ENCODE peak calls at places on chromosomes 12 and 14, in ten cellular contexts. One of them, this sample, is unnamed.

GRCh38 chr14:92950193-92950540 is 27.2 kb downstream of the CHGA start:
- DNase-seq in hepatic stellate cell: no peak
- DNase-seq in brain microvascular endothelial cell: no peak
- DNase-seq in RPMI8226: no peak
- DNase-seq in sciatic nerve: no peak
- DNase-seq in posterior cingulate gyrus: no peak
- DNase-seq in fibroblast of pulmonary artery: no peak
- DNase-seq in HS-27A: no peak
- DNase-seq in naive thymus-derived CD8-positive, alpha-beta T cell: no peak
- DNase-seq in NCI-H69: no peak
- DNase-seq in this sample: no peak

GRCh38 chr14:90905531-90905930 is 89.3 kb upstream of the TTC7B start:
- DNase-seq in NCI-H69: no peak
- DNase-seq in RPMI8226: peak; percentile 2
- DNase-seq in naive thymus-derived CD8-positive, alpha-beta T cell: no peak
- DNase-seq in hepatic stellate cell: no peak
- DNase-seq in posterior cingulate gyrus: no peak
- DNase-seq in HS-27A: no peak
- DNase-seq in brain microvascular endothelial cell: no peak
- DNase-seq in sciatic nerve: no peak
- DNase-seq in fibroblast of pulmonary artery: no peak
- DNase-seq in this sample: no peak

GRCh38 chr12:66426696-66427095 is 124.4 kb downstream of the HELB start:
- DNase-seq in sciatic nerve: no peak
- DNase-seq in naive thymus-derived CD8-positive, alpha-beta T cell: no peak
- DNase-seq in brain microvascular endothelial cell: no peak
- DNase-seq in NCI-H69: no peak
- DNase-seq in HS-27A: no peak
- DNase-seq in posterior cingulate gyrus: no peak
- DNase-seq in fibroblast of pulmonary artery: no peak
- DNase-seq in hepatic stellate cell: no peak
- DNase-seq in RPMI8226: no peak
- DNase-seq in this sample: no peak

GRCh38 chr12:19771858-19772257 is 332.6 kb downstream of the AEBP2 start:
- DNase-seq in naive thymus-derived CD8-positive, alpha-beta T cell: no peak
- DNase-seq in RPMI8226: no peak
- DNase-seq in NCI-H69: no peak
- DNase-seq in posterior cingulate gyrus: no peak
- DNase-seq in hepatic stellate cell: peak; percentile 79
- DNase-seq in brain microvascular endothelial cell: peak; percentile 75
- DNase-seq in sciatic nerve: no peak
- DNase-seq in fibroblast of pulmonary artery: peak; percentile 86
- DNase-seq in HS-27A: peak; percentile 74
- DNase-seq in this sample: no peak

GRCh38 chr12:11553871-11554533 is 95.5 kb upstream of the ETV6 start:
- DNase-seq in fibroblast of pulmonary artery: peak; percentile 72
- DNase-seq in brain microvascular endothelial cell: peak; percentile 58
- DNase-seq in sciatic nerve: no peak
- DNase-seq in naive thymus-derived CD8-positive, alpha-beta T cell: peak; percentile 23
- DNase-seq in RPMI8226: peak; percentile 74
- DNase-seq in hepatic stellate cell: peak; percentile 68
- DNase-seq in HS-27A: no peak
- DNase-seq in posterior cingulate gyrus: peak; percentile 18
- DNase-seq in NCI-H69: peak; percentile 54
- DNase-seq in this sample: peak; percentile 79

GRCh38 chr12:2651061-2651965 is 143.5 kb upstream of the FKBP4 start:
- DNase-seq in sciatic nerve: no peak
- DNase-seq in posterior cingulate gyrus: no peak
- DNase-seq in HS-27A: no peak
- DNase-seq in naive thymus-derived CD8-positive, alpha-beta T cell: no peak
- DNase-seq in fibroblast of pulmonary artery: no peak
- DNase-seq in RPMI8226: no peak
- DNase-seq in NCI-H69: no peak
- DNase-seq in hepatic stellate cell: no peak
- DNase-seq in brain microvascular endothelial cell: no peak
- DNase-seq in this sample: no peak

GRCh38 chr14:21978184-21978998 is 304.8 kb upstream of the OR4E1 start:
- DNase-seq in sciatic nerve: no peak
- DNase-seq in brain microvascular endothelial cell: peak; percentile 18
- DNase-seq in RPMI8226: peak; percentile 34
- DNase-seq in HS-27A: no peak
- DNase-seq in fibroblast of pulmonary artery: peak; percentile 30
- DNase-seq in naive thymus-derived CD8-positive, alpha-beta T cell: peak; percentile 48
- DNase-seq in hepatic stellate cell: peak; percentile 15
- DNase-seq in posterior cingulate gyrus: no peak
- DNase-seq in NCI-H69: peak; percentile 44
- DNase-seq in this sample: peak; percentile 49

GRCh38 chr12:12717586-12718381 is 616 bp downstream of the CDKN1B start:
- DNase-seq in NCI-H69: peak; percentile 58
- DNase-seq in hepatic stellate cell: peak; percentile 32
- DNase-seq in HS-27A: no peak
- DNase-seq in fibroblast of pulmonary artery: no peak
- DNase-seq in naive thymus-derived CD8-positive, alpha-beta T cell: no peak
- DNase-seq in RPMI8226: peak; percentile 46
- DNase-seq in brain microvascular endothelial cell: no peak
- DNase-seq in posterior cingulate gyrus: no peak
- DNase-seq in sciatic nerve: no peak
- DNase-seq in this sample: no peak

GRCh38 chr12:105843989-105844768 is 294.6 kb downstream of the NUAK1 start:
- DNase-seq in hepatic stellate cell: no peak
- DNase-seq in RPMI8226: no peak
- DNase-seq in sciatic nerve: no peak
- DNase-seq in naive thymus-derived CD8-positive, alpha-beta T cell: no peak
- DNase-seq in HS-27A: no peak
- DNase-seq in fibroblast of pulmonary artery: no peak
- DNase-seq in posterior cingulate gyrus: peak; percentile 41
- DNase-seq in brain microvascular endothelial cell: no peak
- DNase-seq in NCI-H69: no peak
- DNase-seq in this sample: no peak

GRCh38 chr14:53946404-53947400 is 9.9 kb downstream of the BMP4 start:
- DNase-seq in NCI-H69: peak; percentile 40
- DNase-seq in sciatic nerve: no peak
- DNase-seq in fibroblast of pulmonary artery: no peak
- DNase-seq in RPMI8226: no peak
- DNase-seq in posterior cingulate gyrus: no peak
- DNase-seq in brain microvascular endothelial cell: no peak
- DNase-seq in HS-27A: no peak
- DNase-seq in naive thymus-derived CD8-positive, alpha-beta T cell: no peak
- DNase-seq in hepatic stellate cell: no peak
- DNase-seq in this sample: no peak

GRCh38 chr12:52691765-52692150 is 11.6 kb upstream of the KRT1 start:
- DNase-seq in RPMI8226: no peak
- DNase-seq in fibroblast of pulmonary artery: no peak
- DNase-seq in brain microvascular endothelial cell: no peak
- DNase-seq in sciatic nerve: no peak
- DNase-seq in HS-27A: no peak
- DNase-seq in NCI-H69: no peak
- DNase-seq in hepatic stellate cell: no peak
- DNase-seq in naive thymus-derived CD8-positive, alpha-beta T cell: no peak
- DNase-seq in posterior cingulate gyrus: no peak
- DNase-seq in this sample: no peak

GRCh38 chr14:96734076-96734622 is 63.0 kb upstream of the VRK1 start:
- DNase-seq in hepatic stellate cell: no peak
- DNase-seq in brain microvascular endothelial cell: no peak
- DNase-seq in RPMI8226: no peak
- DNase-seq in sciatic nerve: no peak
- DNase-seq in fibroblast of pulmonary artery: no peak
- DNase-seq in NCI-H69: peak; percentile 24
- DNase-seq in naive thymus-derived CD8-positive, alpha-beta T cell: no peak
- DNase-seq in HS-27A: no peak
- DNase-seq in posterior cingulate gyrus: no peak
- DNase-seq in this sample: no peak

GRCh38 chr12:53428741-53429140 is 5.1 kb downstream of the AMHR2 start:
- DNase-seq in posterior cingulate gyrus: no peak
- DNase-seq in HS-27A: no peak
- DNase-seq in RPMI8226: no peak
- DNase-seq in fibroblast of pulmonary artery: no peak
- DNase-seq in naive thymus-derived CD8-positive, alpha-beta T cell: no peak
- DNase-seq in sciatic nerve: no peak
- DNase-seq in hepatic stellate cell: no peak
- DNase-seq in NCI-H69: no peak
- DNase-seq in brain microvascular endothelial cell: no peak
- DNase-seq in this sample: no peak

This sample was measured in COLO829.